ENCODE peak calls at places on chromosomes 6 and 20, in eight cellular contexts. E, W, T, F, S, B, X and P are unnamed samples.

GRCh38 chr20:37501940-37502339 is 19.1 kb upstream of the NNAT start:
- DNase-seq in E (no peak), W (no peak), T (no peak), F (no peak), S (no peak), B (no peak), X (no peak), P (no peak)

GRCh38 chr20:62141397-62142251 is 1.6 kb downstream of the PSMA7 start:
- DNase-seq in E (peak; percentile 37), W (no peak), T (peak; percentile 18), F (peak; percentile 40), S (no peak), B (no peak), X (no peak), P (peak; percentile 56)

GRCh38 chr6:104771258-104771832 is 88.4 kb downstream of the HACE1 start:
- DNase-seq in E (peak; percentile 32), W (no peak), T (no peak), F (no peak), S (peak; percentile 2), B (peak; percentile 11), X (no peak), P (no peak)

GRCh38 chr6:113287396-113287795 is 569.7 kb upstream of the MARCKS start:
- DNase-seq in E (no peak), W (no peak), T (no peak), F (no peak), S (no peak), B (no peak), X (no peak), P (no peak)

GRCh38 chr6:89267918-89268317 is 47.2 kb downstream of the GABRR2 start:
- DNase-seq in E (no peak), W (no peak), T (no peak), F (no peak), S (no peak), B (no peak), X (no peak), P (no peak)

GRCh38 chr6:37205997-37206340 is 36.0 kb downstream of the PIM1 start:
- DNase-seq in E (no peak), W (no peak), T (no peak), F (no peak), S (no peak), B (no peak), X (no peak), P (no peak)

GRCh38 chr6:44576132-44576601 is 188.7 kb downstream of the CDC5L start:
- DNase-seq in E (peak; percentile 26), W (no peak), T (peak; percentile 16), F (no peak), S (no peak), B (no peak), X (no peak), P (no peak)

GRCh38 chr6:113695506-113695905 is 161.6 kb upstream of the MARCKS start:
- DNase-seq in E (peak; percentile 28), W (no peak), T (peak; percentile 92), F (no peak), S (no peak), B (no peak), X (no peak), P (no peak)

GRCh38 chr6:136952714-136953260 is 30.7 kb downstream of the SLC35D3 start:
- DNase-seq in E (no peak), W (no peak), T (no peak), F (no peak), S (no peak), B (no peak), X (no peak), P (no peak)

GRCh38 chr6:111706841-111707391 is 101.2 kb upstream of the TRAF3IP2 start:
- DNase-seq in E (no peak), W (no peak), T (no peak), F (no peak), S (no peak), B (no peak), X (no peak), P (no peak)

GRCh38 chr6:149905911-149906371 is 8.0 kb upstream of the RAET1E start:
- DNase-seq in E (no peak), W (no peak), T (no peak), F (no peak), S (no peak), B (no peak), X (no peak), P (no peak)

GRCh38 chr6:146785001-146785585 is 186.3 kb downstream of the ADGB start:
- DNase-seq in E (peak; percentile 4), W (no peak), T (no peak), F (peak; percentile 38), S (peak; percentile 46), B (no peak), X (no peak), P (no peak)

GRCh38 chr20:478949-479429 is 16.7 kb upstream of the TBC1D20 start:
- DNase-seq in E (peak; percentile 62), W (no peak), T (no peak), F (no peak), S (peak; percentile 14), B (peak; percentile 49), X (peak; percentile 16), P (no peak)

GRCh38 chr6:84019171-84019570 is 14.4 kb upstream of the MRAP2 start:
- DNase-seq in E (no peak), W (no peak), T (no peak), F (no peak), S (no peak), B (no peak), X (no peak), P (no peak)

GRCh38 chr20:64055893-64056638 is 6.6 kb upstream of the SOX18 start:
- DNase-seq in E (no peak), W (no peak), T (no peak), F (no peak), S (no peak), B (peak; percentile 78), X (peak; percentile 88), P (no peak)

GRCh38 chr6:27472182-27472616 is 706 bp downstream of the ZNF184 start:
- DNase-seq in E (peak; percentile 48), W (peak; percentile 13), T (no peak), F (peak; percentile 75), S (peak; percentile 65), B (peak; percentile 41), X (peak; percentile 26), P (peak; percentile 74)

GRCh38 chr6:18406955-18407738 is 20.0 kb downstream of the RNF144B start:
- DNase-seq in E (no peak), W (no peak), T (no peak), F (no peak), S (no peak), B (no peak), X (no peak), P (no peak)

GRCh38 chr20:364905-365794 is 15.4 kb upstream of the TRIB3 start:
- DNase-seq in E (no peak), W (no peak), T (no peak), F (peak; percentile 23), S (no peak), B (no peak), X (no peak), P (no peak)